ENCODE peak calls at places on chromosomes 11 and 22, in ten cellular contexts. B is right lobe of liver; H is gastrocnemius medialis; P is psoas muscle; A is lung; K is naive thymus-derived CD4-positive, alpha-beta T cell; T is adrenal gland; R is stomach; X is H9; V is A549. G is an unnamed sample.
A peak's percentile ranks its signal among the peaks of the same experiment; 100 is the strongest.

GRCh38 chr11:61516675-61517516 is 8.3 kb downstream of the LRRC10B start:
- DNase-seq in B (no peak), H (no peak), P (no peak), A (no peak), K (no peak), T (no peak), R (peak; percentile 35), X (peak; percentile 77), V (peak; percentile 28), G (peak; percentile 84)

GRCh38 chr11:76233936-76234703 is 27.8 kb upstream of the WNT11 start:
- DNase-seq in B (no peak), H (peak; percentile 73), P (peak; percentile 82), A (peak; percentile 53), K (no peak), T (peak; percentile 41), R (no peak), X (peak; percentile 50), V (no peak), G (peak; percentile 33)

GRCh38 chr11:289706-290620 is 1.0 kb downstream of the PGGHG start:
- DNase-seq in B (peak; percentile 60), H (no peak), P (peak; percentile 56), A (no peak), K (no peak), T (no peak), R (no peak), X (peak; percentile 27), V (no peak), G (no peak)

GRCh38 chr11:134756811-134757540 is 344.9 kb upstream of the B3GAT1 start:
- DNase-seq in B (no peak), H (no peak), P (no peak), A (peak; percentile 27), K (no peak), T (no peak), R (no peak), X (peak; percentile 32), V (no peak), G (no peak)

GRCh38 chr11:46345131-46345597 is 2.1 kb upstream of the DGKZ start:
- DNase-seq in B (peak; percentile 78), H (no peak), P (peak; percentile 73), A (peak; percentile 64), K (no peak), T (peak; percentile 49), R (no peak), X (peak; percentile 83), V (no peak), G (no peak)

GRCh38 chr11:132858203-132858602 is 674.1 kb downstream of the OPCML start:
- DNase-seq in B (no peak), H (no peak), P (no peak), A (no peak), K (no peak), T (no peak), R (no peak), X (peak; percentile 85), V (peak; percentile 18), G (peak; percentile 54)

GRCh38 chr11:47889714-47890441 is 41.7 kb upstream of the NUP160 start:
- DNase-seq in B (no peak), H (no peak), P (no peak), A (no peak), K (peak; percentile 22), T (no peak), R (no peak), X (no peak), V (no peak), G (no peak)

GRCh38 chr11:45056529-45056928 is 89.9 kb upstream of the PRDM11 start:
- DNase-seq in B (no peak), H (no peak), P (no peak), A (no peak), K (no peak), T (no peak), R (no peak), X (no peak), V (no peak), G (peak; percentile 37)

GRCh38 chr11:491358-491757 is 15.7 kb downstream of the RNH1 start:
- DNase-seq in B (no peak), H (no peak), P (no peak), A (no peak), K (no peak), T (no peak), R (no peak), X (no peak), V (no peak), G (no peak)

GRCh38 chr22:19853879-19854777 is 546 bp downstream of the GNB1L start:
- DNase-seq in B (no peak), H (no peak), P (no peak), A (no peak), K (no peak), T (no peak), R (peak; percentile 25), X (no peak), V (no peak), G (no peak)

GRCh38 chr11:14029971-14030531 is 67.5 kb downstream of the SPON1 start:
- DNase-seq in B (peak; percentile 73), H (peak; percentile 15), P (peak; percentile 58), A (peak; percentile 87), K (no peak), T (peak; percentile 37), R (peak; percentile 79), X (no peak), V (peak; percentile 9), G (no peak)

GRCh38 chr11:62713343-62713742 is 5.9 kb downstream of the GNG3 start:
- DNase-seq in B (peak; percentile 80), H (no peak), P (no peak), A (peak; percentile 66), K (no peak), T (peak; percentile 65), R (peak; percentile 60), X (no peak), V (peak; percentile 58), G (no peak)

GRCh38 chr22:45008853-45009751 is 703 bp downstream of the PHF21B start:
- DNase-seq in B (no peak), H (no peak), P (no peak), A (no peak), K (no peak), T (peak; percentile 32), R (no peak), X (no peak), V (peak; percentile 31), G (peak; percentile 48)

GRCh38 chr22:45009881-45010531 is at the start of gene PHF21B:
- DNase-seq in B (peak; percentile 38), H (no peak), P (peak; percentile 57), A (no peak), K (no peak), T (peak; percentile 71), R (peak; percentile 37), X (peak; percentile 82), V (peak; percentile 71), G (peak; percentile 91)

GRCh38 chr22:45013138-45013537 is 3.3 kb upstream of the PHF21B start:
- DNase-seq in B (peak; percentile 5), H (no peak), P (no peak), A (no peak), K (no peak), T (no peak), R (no peak), X (no peak), V (no peak), G (no peak)

GRCh38 chr22:45007946-45008852 is 1.6 kb downstream of the PHF21B start:
- DNase-seq in B (peak; percentile 44), H (no peak), P (no peak), A (no peak), K (no peak), T (peak; percentile 59), R (no peak), X (peak; percentile 60), V (peak; percentile 43), G (peak; percentile 61)

DNA sequence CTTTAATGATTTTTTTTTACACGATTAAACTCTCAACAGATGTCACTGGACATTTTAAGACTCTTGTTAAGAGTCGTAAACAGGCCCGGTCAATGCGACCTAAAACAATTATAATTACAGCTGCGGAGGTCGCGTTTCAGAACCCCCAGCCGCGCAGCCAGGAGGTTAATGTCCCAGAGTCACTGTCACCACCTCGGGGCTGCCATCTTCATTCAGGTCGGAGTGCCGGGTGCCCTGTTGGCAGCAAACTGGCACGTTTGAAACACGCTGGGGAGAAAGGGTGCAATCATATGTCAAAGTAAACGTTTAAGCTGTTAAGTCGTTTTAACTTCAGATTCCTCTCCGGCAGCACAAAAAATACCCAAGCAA is 711 bp upstream of the PHF21B start:
- DNase-seq in B (peak; percentile 40), H (no peak), P (no peak), A (no peak), K (no peak), T (no peak), R (no peak), X (no peak), V (no peak), G (no peak)
- H3K27ac ChIP-seq in B (no peak overlapping the region), H (no peak overlapping the region), P (no peak overlapping the region), A (no peak overlapping the region), K (no peak overlapping the region), T (no peak overlapping the region), R (no peak overlapping the region), X (no peak overlapping the region), V (peak overlapping the region; percentile 61), G (peak overlapping the region; percentile 80)

DNA sequence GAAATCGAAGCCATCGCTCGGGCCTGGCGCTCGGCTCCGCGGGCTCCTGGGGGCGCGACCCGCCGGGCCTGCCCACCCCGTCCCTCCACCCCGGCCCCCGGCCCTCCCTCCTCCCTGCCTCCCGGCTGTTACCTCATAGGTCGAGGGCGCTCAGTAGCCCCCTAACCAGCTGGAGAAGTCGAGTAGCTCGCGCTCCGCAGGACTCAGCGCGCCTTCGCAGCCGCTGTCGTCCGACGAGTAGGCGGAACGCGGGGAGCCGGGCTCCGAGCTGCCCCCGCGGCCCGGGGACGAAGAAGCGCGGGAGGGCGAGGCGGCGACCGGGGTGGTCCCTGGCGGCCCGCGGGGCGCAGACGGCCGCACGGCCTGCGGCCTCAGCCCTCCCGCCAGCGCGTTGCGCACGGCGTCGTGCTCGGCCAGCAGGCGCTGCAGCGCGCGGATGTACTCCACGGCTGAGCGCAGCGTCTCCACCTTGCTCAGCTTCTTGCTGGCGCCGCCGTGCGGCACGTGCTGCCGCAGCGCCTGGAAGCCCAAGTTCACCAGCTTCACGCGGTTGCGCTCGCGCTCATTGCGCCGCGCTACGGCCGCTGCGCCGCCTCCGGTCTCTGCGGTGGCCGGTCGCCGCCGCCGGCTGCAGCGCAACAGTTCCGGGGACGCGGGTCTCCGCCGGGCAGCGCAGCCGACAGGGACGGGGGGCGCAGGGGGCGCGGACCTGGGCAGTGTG is 627 bp downstream of the ASCL2 start:
- DNase-seq in B (peak; percentile 73), H (no peak), P (peak; percentile 61), A (peak; percentile 29), K (peak; percentile 15), T (peak; percentile 27), R (peak; percentile 74), X (peak; percentile 82), V (peak; percentile 85), G (peak; percentile 58)
- H3K4me1 ChIP-seq in B (no peaks in the 10 kb centered on the region), H (no peaks in the 10 kb centered on the region), P (peaks cover 4% of the 10 kb centered on the region), A (peaks cover 19% of the 10 kb centered on the region), K (peaks cover 20% of the 10 kb centered on the region), T (no peaks in the 10 kb centered on the region), R (peaks cover 44% of the 10 kb centered on the region), X (no peaks in the 10 kb centered on the region), V (peaks cover 11% of the 10 kb centered on the region), G (no peaks in the 10 kb centered on the region)

GRCh38 chr22:47449508-47450270 is 687.2 kb downstream of the TBC1D22A start:
- DNase-seq in B (no peak), H (no peak), P (no peak), A (no peak), K (no peak), T (no peak), R (no peak), X (no peak), V (no peak), G (no peak)
- H3K9me3 ChIP-seq in B (no peaks in the 10 kb centered on the region), H (no peaks in the 10 kb centered on the region), P (peaks cover 7% of the 10 kb centered on the region), A (peaks cover 2% of the 10 kb centered on the region), K (no peaks in the 10 kb centered on the region), T (no peaks in the 10 kb centered on the region), R (peaks cover 17% of the 10 kb centered on the region), X (peaks cover 94% of the 10 kb centered on the region), V (peaks cover 2% of the 10 kb centered on the region), G (no peaks in the 10 kb centered on the region)

GRCh38 chr22:32987081-32987631 is 71.0 kb downstream of the SYN3 start:
- DNase-seq in B (no peak), H (peak; percentile 21), P (no peak), A (no peak), K (no peak), T (peak; percentile 54), R (no peak), X (peak; percentile 68), V (no peak), G (peak; percentile 37)
- H3K27ac ChIP-seq in B (no peak overlapping the region), H (no peak overlapping the region), P (no peak overlapping the region), A (no peak overlapping the region), K (no peak overlapping the region), T (no peak overlapping the region), R (no peak overlapping the region), X (no peak overlapping the region), V (no peak overlapping the region), G (peak overlapping the region; percentile 57)

G was measured in A673.